ENCODE peak calls at places on chromosome 13, in five cellular contexts. Q is foreskin keratinocyte, J is GM23338, V is heart right ventricle, Y is fibroblast of lung. P is an unnamed sample.

GRCh38 chr13:76848596-76848995 is 37.6 kb downstream of the KCTD12 start:
- DNase-seq in Q (no peak), J (no peak), V (peak), Y (peak), P (no peak)

GRCh38 chr13:69595181-69595580 is 512.4 kb upstream of the ATXN8OS start:
- DNase-seq in Q (no peak), J (no peak), V (no peak), Y (no peak), P (no peak)

GRCh38 chr13:37139356-37139755 is 33.9 kb upstream of the CSNK1A1L start:
- DNase-seq in Q (no peak), J (no peak), V (no peak), Y (no peak), P (no peak)

GRCh38 chr13:40126301-40127085 is 471.0 kb downstream of the COG6 start:
- DNase-seq in Q (peak), J (no peak), V (no peak), Y (no peak), P (no peak)

GRCh38 chr13:41568143-41568989 is 111.0 kb downstream of the RGCC start:
- DNase-seq in Q (no peak), J (peak), V (no peak), Y (no peak), P (no peak)

GRCh38 chr13:43446126-43446525 is 340.6 kb downstream of the ENOX1 start:
- DNase-seq in Q (no peak), J (no peak), V (no peak), Y (no peak), P (no peak)

GRCh38 chr13:42354246-42355117 is 82.5 kb downstream of the AKAP11 start:
- DNase-seq in Q (peak), J (peak), V (no peak), Y (peak), P (peak)

GRCh38 chr13:104485571-104485970 is 1419.4 kb upstream of the SLC10A2 start:
- DNase-seq in Q (no peak), J (no peak), V (no peak), Y (no peak), P (no peak)

GRCh38 chr13:89458456-89458855 is 1787.3 kb downstream of the SLITRK5 start:
- DNase-seq in Q (peak), J (no peak), V (no peak), Y (no peak), P (no peak)

GRCh38 chr13:32663660-32664059 is 77.4 kb downstream of the PDS5B start:
- DNase-seq in Q (no peak), J (no peak), V (no peak), Y (no peak), P (no peak)

GRCh38 chr13:26062853-26063444 is 11.1 kb upstream of the SHISA2 start:
- DNase-seq in Q (peak), J (peak), V (no peak), Y (peak), P (peak)

GRCh38 chr13:102182170-102182569 is 219.7 kb downstream of the FGF14 start:
- DNase-seq in Q (no peak), J (no peak), V (no peak), Y (no peak), P (no peak)

GRCh38 chr13:41546372-41547252 is 89.3 kb downstream of the RGCC start:
- DNase-seq in Q (peak), J (no peak), V (no peak), Y (peak), P (peak)

GRCh38 chr13:53165201-53165600 is 136.6 kb downstream of the OLFM4 start:
- DNase-seq in Q (no peak), J (no peak), V (no peak), Y (no peak), P (no peak)

GRCh38 chr13:100392709-100393630 is 195.6 kb downstream of the GGACT start:
- DNase-seq in Q (peak), J (peak), V (peak), Y (peak), P (peak)

GRCh38 chr13:24746618-24747247 is 17.2 kb upstream of the RNF17 start:
- DNase-seq in Q (no peak), J (peak), V (no peak), Y (no peak), P (no peak)

GRCh38 chr13:113074876-113075275 is 30.7 kb upstream of the F7 start:
- DNase-seq in Q (no peak), J (no peak), V (peak), Y (no peak), P (no peak)

GRCh38 chr13:72043361-72043760 is 176.4 kb upstream of the DACH1 start:
- DNase-seq in Q (no peak), J (no peak), V (no peak), Y (no peak), P (no peak)

GRCh38 chr13:21018220-21018619 is 43.2 kb downstream of the LATS2 start:
- DNase-seq in Q (no peak), J (no peak), V (no peak), Y (no peak), P (no peak)

GRCh38 chr13:48255090-48255489 is 22.1 kb downstream of the ITM2B start:
- DNase-seq in Q (no peak), J (no peak), V (no peak), Y (no peak), P (no peak)

GRCh38 chr13:101289764-101290163 is 126.5 kb downstream of the NALCN start:
- DNase-seq in Q (peak), J (peak), V (no peak), Y (peak), P (peak)

GRCh38 chr13:53170910-53171309 is 142.3 kb downstream of the OLFM4 start:
- DNase-seq in Q (no peak), J (no peak), V (no peak), Y (no peak), P (no peak)

GRCh38 chr13:31818236-31818635 is 78.9 kb downstream of the RXFP2 start:
- DNase-seq in Q (peak), J (no peak), V (no peak), Y (no peak), P (no peak)

GRCh38 chr13:64158910-64159309 is 2743.3 kb upstream of the PCDH20 start:
- DNase-seq in Q (peak), J (no peak), V (no peak), Y (peak), P (peak)

GRCh38 chr13:81283062-81283461 is 942.1 kb upstream of the SPRY2 start:
- DNase-seq in Q (no peak), J (no peak), V (no peak), Y (no peak), P (no peak)

GRCh38 chr13:33134213-33134612 is 118.0 kb downstream of the KL start:
- DNase-seq in Q (no peak), J (no peak), V (no peak), Y (peak), P (no peak)

GRCh38 chr13:75902166-75903104 is 266.3 kb downstream of the LMO7 start:
- DNase-seq in Q (no peak), J (no peak), V (no peak), Y (no peak), P (no peak)

GRCh38 chr13:24610956-24611355 is 69.3 kb upstream of the ATP12A start:
- DNase-seq in Q (no peak), J (no peak), V (no peak), Y (no peak), P (no peak)

GRCh38 chr13:38417727-38418126 is 68.1 kb downstream of the UFM1 start:
- DNase-seq in Q (peak), J (peak), V (no peak), Y (peak), P (peak)

GRCh38 chr13:78430811-78431210 is 172.5 kb downstream of the POU4F1 start:
- DNase-seq in Q (no peak), J (no peak), V (no peak), Y (no peak), P (no peak)
- H3K27ac ChIP-seq in Q (no peak), J (no peak), V (no peak), Y (no peak), P (no peak)

DNA sequence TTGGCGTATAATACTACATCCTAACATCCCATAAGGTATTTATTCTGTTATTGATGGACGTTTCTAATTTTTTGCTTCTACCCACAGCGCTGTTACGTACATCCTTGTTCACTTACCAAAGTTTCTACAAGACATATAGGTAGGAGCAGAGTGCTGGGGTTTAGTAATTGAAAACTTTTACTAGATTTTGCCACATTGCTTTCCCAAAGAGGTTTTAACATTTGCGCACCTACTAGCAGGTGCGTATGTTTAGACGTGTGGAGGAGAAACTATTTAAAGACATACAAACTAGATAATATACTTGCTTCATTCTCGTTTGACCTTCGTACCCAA is 559 bp upstream of the RPL21 start:
- DNase-seq in Q (no peak), J (no peak), V (no peak), Y (no peak), P (no peak)
- H3K27ac ChIP-seq in Q (peak), J (peak), V (peak), Y (peak), P (peak)

DNA sequence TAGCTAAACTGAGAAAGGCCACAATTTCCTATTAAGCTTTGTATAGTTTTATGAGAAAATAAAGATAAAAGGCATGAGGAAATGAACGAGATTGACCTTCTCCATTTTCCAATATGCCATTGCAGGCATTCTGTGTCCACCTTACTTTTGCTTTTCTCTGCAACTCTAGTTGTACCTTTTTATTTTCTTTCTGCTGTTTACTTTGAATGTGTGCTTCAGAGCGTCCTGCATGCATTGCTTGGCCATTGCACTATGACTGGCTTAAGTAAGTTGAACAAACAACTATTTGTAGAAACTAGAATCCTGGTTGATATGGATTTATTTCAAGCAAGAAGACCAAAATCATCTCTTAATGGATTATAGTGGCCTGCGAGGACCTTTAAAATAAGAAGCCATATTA is 510.3 kb downstream of the GPC6 start:
- DNase-seq in Q (no peak), J (no peak), V (no peak), Y (no peak), P (no peak)
- H3K27ac ChIP-seq in Q (no peak), J (no peak), V (no peak), Y (no peak), P (no peak)

GRCh38 chr13:97430296-97430695 is 3.7 kb upstream of the RAP2A start:
- DNase-seq in Q (no peak), J (no peak), V (no peak), Y (no peak), P (no peak)
- H3K27ac ChIP-seq in Q (no peak), J (no peak), V (no peak), Y (peak), P (no peak)

GRCh38 chr13:29521336-29521735 is 74.2 kb downstream of the SLC7A1 start:
- DNase-seq in Q (no peak), J (no peak), V (no peak), Y (no peak), P (no peak)
- H3K27ac ChIP-seq in Q (no peak), J (no peak), V (peak), Y (peak), P (peak)

DNA sequence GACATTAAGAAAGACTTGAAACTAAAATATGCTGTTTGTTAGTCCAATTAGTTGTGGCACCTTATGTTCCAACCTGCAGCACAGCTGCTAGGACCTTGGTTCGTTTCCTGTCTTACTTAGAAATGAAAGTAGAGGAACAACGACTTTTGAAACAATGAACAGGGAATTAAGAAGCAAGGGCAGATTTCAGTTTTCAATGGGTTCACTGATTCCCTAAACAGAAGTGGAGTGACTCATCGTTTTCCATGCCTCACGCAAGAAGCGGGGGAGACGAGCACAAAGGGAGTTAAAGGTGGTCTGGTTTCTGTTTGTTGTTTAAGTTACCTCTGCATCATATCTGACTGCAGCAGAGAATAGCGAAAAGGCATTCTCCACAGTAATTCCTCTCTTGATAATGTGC is 44.8 kb downstream of the PHF11 start:
- DNase-seq in Q (no peak), J (no peak), V (no peak), Y (peak), P (no peak)
- H3K27ac ChIP-seq in Q (no peak), J (peak), V (peak), Y (no peak), P (no peak)

P was measured in brain microvascular endothelial cell.